ENCODE peak calls at places on chromosomes 3 and 15, in four cellular contexts. One of them, this sample, is unnamed.
A peak's percentile ranks its signal among the peaks of the same experiment; 100 is the strongest.

GRCh38 chr15:87672309-87672897 is 584.1 kb downstream of the NTRK3 start:
- DNase-seq in GM23248: peak; percentile 67
- DNase-seq in HCT116: no peak
- DNase-seq in neural progenitor cell: peak; percentile 59
- DNase-seq in this sample: peak; percentile 38

GRCh38 chr3:49339947-49340800 is at the start of gene USP4:
- DNase-seq in GM23248: peak; percentile 95
- DNase-seq in HCT116: peak; percentile 71
- DNase-seq in neural progenitor cell: peak; percentile 91
- DNase-seq in this sample: peak; percentile 92

GRCh38 chr3:14124223-14124614 is 451 bp downstream of the CHCHD4 start:
- DNase-seq in GM23248: peak; percentile 58
- DNase-seq in HCT116: no peak
- DNase-seq in neural progenitor cell: no peak
- DNase-seq in this sample: peak; percentile 43

GRCh38 chr3:129424185-129424841 is 4.1 kb downstream of the EFCAB12 start:
- DNase-seq in GM23248: no peak
- DNase-seq in HCT116: no peak
- DNase-seq in neural progenitor cell: no peak
- DNase-seq in this sample: peak; percentile 66

GRCh38 chr3:139506792-139507191 is 30.5 kb upstream of the RBP2 start:
- DNase-seq in GM23248: no peak
- DNase-seq in HCT116: no peak
- DNase-seq in neural progenitor cell: peak; percentile 12
- DNase-seq in this sample: peak; percentile 30

GRCh38 chr3:120203016-120203415 is 82.0 kb downstream of the GPR156 start:
- DNase-seq in GM23248: peak; percentile 91
- DNase-seq in HCT116: no peak
- DNase-seq in neural progenitor cell: no peak
- DNase-seq in this sample: peak; percentile 62

GRCh38 chr15:29064290-29064689 is 178.5 kb downstream of the APBA2 start:
- DNase-seq in GM23248: no peak
- DNase-seq in HCT116: no peak
- DNase-seq in neural progenitor cell: no peak
- DNase-seq in this sample: no peak

GRCh38 chr3:184236033-184236410 is 6.6 kb downstream of the VWA5B2 start:
- DNase-seq in GM23248: no peak
- DNase-seq in HCT116: no peak
- DNase-seq in neural progenitor cell: no peak
- DNase-seq in this sample: no peak

GRCh38 chr15:37090543-37091175 is 9.7 kb downstream of the MEIS2 start:
- DNase-seq in GM23248: no peak
- DNase-seq in HCT116: no peak
- DNase-seq in neural progenitor cell: no peak
- DNase-seq in this sample: no peak

GRCh38 chr3:189563841-189564563 is 67.2 kb upstream of the TP63 start:
- DNase-seq in GM23248: peak; percentile 92
- DNase-seq in HCT116: no peak
- DNase-seq in neural progenitor cell: no peak
- DNase-seq in this sample: peak; percentile 97

GRCh38 chr3:190534386-190534785 is 20.5 kb downstream of the IL1RAP start:
- DNase-seq in GM23248: peak; percentile 51
- DNase-seq in HCT116: no peak
- DNase-seq in neural progenitor cell: no peak
- DNase-seq in this sample: no peak

GRCh38 chr15:47523669-47524068 is 193.6 kb upstream of the SEMA6D start:
- DNase-seq in GM23248: peak; percentile 42
- DNase-seq in HCT116: no peak
- DNase-seq in neural progenitor cell: no peak
- DNase-seq in this sample: no peak

GRCh38 chr3:10703875-10704274 is 112.2 kb upstream of the SLC6A11 start:
- DNase-seq in GM23248: peak; percentile 57
- DNase-seq in HCT116: peak; percentile 38
- DNase-seq in neural progenitor cell: peak; percentile 78
- DNase-seq in this sample: peak; percentile 60

GRCh38 chr3:19232566-19232965 is 84.3 kb downstream of the KCNH8 start:
- DNase-seq in GM23248: no peak
- DNase-seq in HCT116: no peak
- DNase-seq in neural progenitor cell: no peak
- DNase-seq in this sample: no peak

GRCh38 chr15:60713096-60714084 is 234.4 kb upstream of the ICE2 start:
- DNase-seq in GM23248: peak; percentile 68
- DNase-seq in HCT116: no peak
- DNase-seq in neural progenitor cell: no peak
- DNase-seq in this sample: no peak

GRCh38 chr15:81326466-81327212 is 2.7 kb upstream of the STARD5 start:
- DNase-seq in GM23248: peak; percentile 57
- DNase-seq in HCT116: no peak
- DNase-seq in neural progenitor cell: no peak
- DNase-seq in this sample: no peak

DNA sequence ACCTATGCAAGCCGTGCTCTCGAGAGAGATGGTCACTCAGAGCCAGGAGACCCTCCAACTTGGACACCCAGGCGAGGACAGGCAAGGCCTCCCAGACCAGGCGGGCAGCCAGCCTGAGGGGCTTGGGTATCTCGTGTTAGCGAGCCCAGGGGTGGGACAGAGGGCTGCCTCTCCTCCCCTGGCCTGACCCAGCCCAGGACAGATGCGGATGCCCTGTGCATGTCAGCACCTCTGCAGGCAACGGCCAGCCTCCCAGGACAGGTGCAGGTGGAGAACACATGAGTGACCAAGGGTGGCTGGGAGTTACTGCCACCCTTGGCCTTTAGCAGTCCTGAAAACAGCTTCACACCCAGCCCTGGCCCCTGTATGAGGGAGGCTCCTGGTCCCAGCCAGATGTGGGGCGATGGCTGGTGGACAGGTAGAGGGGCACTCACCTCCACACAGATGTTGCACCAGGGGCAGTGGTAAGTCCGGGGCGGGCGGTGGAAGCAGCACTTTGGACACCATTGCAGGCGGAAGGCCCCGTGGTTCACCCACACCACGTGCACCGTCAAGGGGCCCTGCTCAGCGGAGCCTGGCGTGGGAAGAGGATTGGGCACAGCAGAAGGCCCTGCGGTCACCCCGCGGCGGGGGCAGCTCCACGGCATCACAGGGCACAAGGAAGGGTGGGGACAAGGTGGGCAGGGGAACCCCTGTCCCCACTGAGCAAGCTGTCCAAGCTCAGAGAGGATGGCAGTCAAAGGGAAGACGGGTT is 2.1 kb downstream of the ZDHHC19 start:
- DNase-seq in GM23248: no peak
- DNase-seq in HCT116: no peak
- DNase-seq in neural progenitor cell: no peak
- DNase-seq in this sample: no peak
- H3K9ac ChIP-seq in GM23248: no peak overlapping the region
- H3K9ac ChIP-seq in HCT116: no peak overlapping the region
- H3K9ac ChIP-seq in neural progenitor cell: no peak overlapping the region
- H3K9ac ChIP-seq in this sample: no peak overlapping the region

GRCh38 chr3:63976862-63977180 is 46.5 kb downstream of the PSMD6 start:
- DNase-seq in GM23248: no peak
- DNase-seq in HCT116: no peak
- DNase-seq in neural progenitor cell: no peak
- DNase-seq in this sample: no peak
- TF ChIP-seq EZH2phosphoT487 in GM23248: no peak
- TF ChIP-seq EZH2phosphoT487 in HCT116: no peak
- TF ChIP-seq EZH2phosphoT487 in neural progenitor cell: no peak
- TF ChIP-seq EZH2phosphoT487 in this sample: no peak

DNA sequence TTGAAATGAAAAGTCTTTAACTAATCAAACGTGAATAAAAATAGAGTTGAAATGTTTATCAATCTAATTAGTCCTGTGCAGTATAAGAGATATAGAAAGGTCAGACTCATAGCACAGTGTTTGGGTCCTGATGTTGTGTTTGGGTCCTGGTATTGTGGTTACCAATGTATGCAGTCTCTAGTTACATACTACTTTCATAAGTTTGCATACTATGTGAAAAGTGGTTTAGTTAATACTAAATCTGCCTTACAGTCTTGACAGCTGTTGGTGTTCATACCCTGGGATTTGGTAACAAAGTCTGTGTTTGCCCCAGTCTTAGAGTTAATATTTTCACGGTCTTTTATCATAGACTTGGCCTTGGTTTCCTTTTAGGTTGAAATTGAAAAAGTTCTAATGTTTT is 41.7 kb downstream of the KIF15 start:
- DNase-seq in GM23248: no peak
- DNase-seq in HCT116: no peak
- DNase-seq in neural progenitor cell: no peak
- DNase-seq in this sample: no peak
- H3K9ac ChIP-seq in GM23248: no peak overlapping the region
- H3K9ac ChIP-seq in HCT116: no peak overlapping the region
- H3K9ac ChIP-seq in neural progenitor cell: no peak overlapping the region
- H3K9ac ChIP-seq in this sample: no peak overlapping the region

GRCh38 chr15:90033448-90033847 is 32.3 kb downstream of the ZNF710 start:
- DNase-seq in GM23248: no peak
- DNase-seq in HCT116: no peak
- DNase-seq in neural progenitor cell: no peak
- DNase-seq in this sample: no peak
- TF ChIP-seq EZH2phosphoT487 in GM23248: no peak
- TF ChIP-seq EZH2phosphoT487 in HCT116: no peak
- TF ChIP-seq EZH2phosphoT487 in neural progenitor cell: no peak
- TF ChIP-seq EZH2phosphoT487 in this sample: no peak

GRCh38 chr15:71114887-71115566 is at the start of gene THSD4:
- DNase-seq in GM23248: peak; percentile 91
- DNase-seq in HCT116: no peak
- DNase-seq in neural progenitor cell: peak; percentile 93
- DNase-seq in this sample: peak; percentile 89
- H3K9ac ChIP-seq in GM23248: peak within 1 kb of the TSS; percentile 86
- H3K9ac ChIP-seq in HCT116: peak within 1 kb of the TSS; percentile 71
- H3K9ac ChIP-seq in neural progenitor cell: no peak within 1 kb of the TSS
- H3K9ac ChIP-seq in this sample: peak within 1 kb of the TSS; percentile 100

DNA sequence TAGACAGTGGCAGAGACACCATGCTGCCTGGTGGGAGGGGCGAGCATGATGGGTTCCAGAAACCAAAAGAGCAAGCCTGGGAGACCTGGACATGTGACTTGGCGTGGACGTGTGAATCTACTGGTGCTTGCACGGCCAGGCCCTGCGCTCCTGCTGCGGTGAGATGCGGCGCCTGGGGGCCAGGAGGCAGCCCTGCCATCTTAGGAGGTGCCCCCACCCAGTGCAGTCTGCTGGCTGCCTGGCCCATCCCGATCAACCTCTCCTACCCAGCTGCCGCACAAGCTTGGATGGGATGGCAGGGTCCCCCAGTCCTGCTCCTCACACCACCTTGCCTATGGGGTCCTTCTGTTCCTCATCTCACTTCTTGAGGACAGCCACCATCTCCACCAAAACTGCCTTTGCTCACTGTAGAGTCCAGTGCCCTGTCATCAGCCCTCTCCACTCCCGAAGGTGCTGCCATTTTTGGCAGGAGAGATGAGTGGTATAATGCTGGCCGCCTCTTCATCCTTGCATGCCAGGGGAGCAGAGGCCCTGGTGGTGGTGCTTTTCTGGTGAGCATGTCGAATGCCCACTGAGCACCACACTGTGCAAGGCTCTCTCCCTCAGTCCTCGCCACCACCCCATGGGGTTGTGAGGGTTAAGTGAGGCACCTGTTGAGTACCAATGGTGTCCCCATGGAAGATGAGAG is 3.1 kb upstream of the ABTB1 start:
- DNase-seq in GM23248: no peak
- DNase-seq in HCT116: no peak
- DNase-seq in neural progenitor cell: no peak
- DNase-seq in this sample: no peak
- TF ChIP-seq EZH2phosphoT487 in GM23248: no peak
- TF ChIP-seq EZH2phosphoT487 in HCT116: no peak
- TF ChIP-seq EZH2phosphoT487 in neural progenitor cell: no peak
- TF ChIP-seq EZH2phosphoT487 in this sample: no peak

GRCh38 chr15:71753346-71753745 is 57.0 kb upstream of the NR2E3 start:
- DNase-seq in GM23248: peak; percentile 63
- DNase-seq in HCT116: no peak
- DNase-seq in neural progenitor cell: no peak
- DNase-seq in this sample: peak; percentile 57
- H3K9ac ChIP-seq in GM23248: no peak overlapping the region
- H3K9ac ChIP-seq in HCT116: no peak overlapping the region
- H3K9ac ChIP-seq in neural progenitor cell: no peak overlapping the region
- H3K9ac ChIP-seq in this sample: peak overlapping the region; percentile 50